ENCODE peak calls at places on chromosome 11, in ten cellular contexts. One of them, this sample, is unnamed.

GRCh38 chr11:34629711-34630110 is 8.8 kb downstream of the EHF start:
- DNase-seq in neural progenitor cell: no peak
- DNase-seq in esophagus squamous epithelium: no peak
- DNase-seq in HCT116: no peak
- DNase-seq in omental fat pad: no peak
- DNase-seq in psoas muscle: no peak
- DNase-seq in heart left ventricle: no peak
- DNase-seq in CD8-positive, alpha-beta T cell: no peak
- DNase-seq in GM10248: no peak
- DNase-seq in cardiac muscle cell: no peak
- DNase-seq in this sample: no peak

GRCh38 chr11:93192163-93192562 is 5.6 kb downstream of the SLC36A4 start:
- DNase-seq in neural progenitor cell: peak
- DNase-seq in esophagus squamous epithelium: no peak
- DNase-seq in HCT116: no peak
- DNase-seq in omental fat pad: no peak
- DNase-seq in psoas muscle: no peak
- DNase-seq in heart left ventricle: no peak
- DNase-seq in CD8-positive, alpha-beta T cell: no peak
- DNase-seq in GM10248: no peak
- DNase-seq in cardiac muscle cell: peak
- DNase-seq in this sample: no peak

GRCh38 chr11:16511109-16511806 is 154.9 kb upstream of the SOX6 start:
- DNase-seq in neural progenitor cell: no peak
- DNase-seq in esophagus squamous epithelium: no peak
- DNase-seq in HCT116: no peak
- DNase-seq in omental fat pad: no peak
- DNase-seq in psoas muscle: no peak
- DNase-seq in heart left ventricle: no peak
- DNase-seq in CD8-positive, alpha-beta T cell: no peak
- DNase-seq in GM10248: no peak
- DNase-seq in cardiac muscle cell: peak
- DNase-seq in this sample: no peak

GRCh38 chr11:69018924-69019323 is 5.9 kb upstream of the MRGPRF start:
- DNase-seq in neural progenitor cell: no peak
- DNase-seq in esophagus squamous epithelium: no peak
- DNase-seq in HCT116: no peak
- DNase-seq in omental fat pad: no peak
- DNase-seq in psoas muscle: no peak
- DNase-seq in heart left ventricle: no peak
- DNase-seq in CD8-positive, alpha-beta T cell: no peak
- DNase-seq in GM10248: no peak
- DNase-seq in cardiac muscle cell: peak
- DNase-seq in this sample: no peak

GRCh38 chr11:11531127-11531526 is 90.7 kb downstream of the GALNT18 start:
- DNase-seq in neural progenitor cell: no peak
- DNase-seq in esophagus squamous epithelium: no peak
- DNase-seq in HCT116: no peak
- DNase-seq in omental fat pad: no peak
- DNase-seq in psoas muscle: no peak
- DNase-seq in heart left ventricle: no peak
- DNase-seq in CD8-positive, alpha-beta T cell: no peak
- DNase-seq in GM10248: no peak
- DNase-seq in cardiac muscle cell: no peak
- DNase-seq in this sample: no peak

GRCh38 chr11:111978028-111978771 is 41.1 kb downstream of the DIXDC1 start:
- DNase-seq in neural progenitor cell: peak
- DNase-seq in esophagus squamous epithelium: no peak
- DNase-seq in HCT116: no peak
- DNase-seq in omental fat pad: no peak
- DNase-seq in psoas muscle: peak
- DNase-seq in heart left ventricle: peak
- DNase-seq in CD8-positive, alpha-beta T cell: no peak
- DNase-seq in GM10248: no peak
- DNase-seq in cardiac muscle cell: peak
- DNase-seq in this sample: peak

GRCh38 chr11:71461696-71462095 is 8.7 kb downstream of the NADSYN1 start:
- DNase-seq in neural progenitor cell: no peak
- DNase-seq in esophagus squamous epithelium: no peak
- DNase-seq in HCT116: no peak
- DNase-seq in omental fat pad: no peak
- DNase-seq in psoas muscle: no peak
- DNase-seq in heart left ventricle: no peak
- DNase-seq in CD8-positive, alpha-beta T cell: no peak
- DNase-seq in GM10248: no peak
- DNase-seq in cardiac muscle cell: no peak
- DNase-seq in this sample: no peak

GRCh38 chr11:1234054-1234720 is 11.3 kb downstream of the MUC5B start:
- DNase-seq in neural progenitor cell: no peak
- DNase-seq in esophagus squamous epithelium: no peak
- DNase-seq in HCT116: no peak
- DNase-seq in omental fat pad: no peak
- DNase-seq in psoas muscle: peak
- DNase-seq in heart left ventricle: peak
- DNase-seq in CD8-positive, alpha-beta T cell: no peak
- DNase-seq in GM10248: no peak
- DNase-seq in cardiac muscle cell: no peak
- DNase-seq in this sample: peak

GRCh38 chr11:78268516-78269410 is 80.0 kb downstream of the USP35 start:
- DNase-seq in neural progenitor cell: no peak
- DNase-seq in esophagus squamous epithelium: no peak
- DNase-seq in HCT116: no peak
- DNase-seq in omental fat pad: no peak
- DNase-seq in psoas muscle: peak
- DNase-seq in heart left ventricle: peak
- DNase-seq in CD8-positive, alpha-beta T cell: no peak
- DNase-seq in GM10248: no peak
- DNase-seq in cardiac muscle cell: peak
- DNase-seq in this sample: no peak

GRCh38 chr11:75142714-75143419 is 8.0 kb upstream of the SLCO2B1 start:
- DNase-seq in neural progenitor cell: no peak
- DNase-seq in esophagus squamous epithelium: no peak
- DNase-seq in HCT116: peak
- DNase-seq in omental fat pad: no peak
- DNase-seq in psoas muscle: peak
- DNase-seq in heart left ventricle: peak
- DNase-seq in CD8-positive, alpha-beta T cell: peak
- DNase-seq in GM10248: peak
- DNase-seq in cardiac muscle cell: peak
- DNase-seq in this sample: no peak

GRCh38 chr11:77104727-77105126 is 2.1 kb downstream of the OMP start:
- DNase-seq in neural progenitor cell: no peak
- DNase-seq in esophagus squamous epithelium: no peak
- DNase-seq in HCT116: no peak
- DNase-seq in omental fat pad: no peak
- DNase-seq in psoas muscle: no peak
- DNase-seq in heart left ventricle: no peak
- DNase-seq in CD8-positive, alpha-beta T cell: no peak
- DNase-seq in GM10248: no peak
- DNase-seq in cardiac muscle cell: peak
- DNase-seq in this sample: no peak

GRCh38 chr11:708511-708910 is 2.5 kb downstream of the EPS8L2 start:
- DNase-seq in neural progenitor cell: no peak
- DNase-seq in esophagus squamous epithelium: no peak
- DNase-seq in HCT116: no peak
- DNase-seq in omental fat pad: no peak
- DNase-seq in psoas muscle: no peak
- DNase-seq in heart left ventricle: no peak
- DNase-seq in CD8-positive, alpha-beta T cell: no peak
- DNase-seq in GM10248: peak
- DNase-seq in cardiac muscle cell: no peak
- DNase-seq in this sample: no peak

GRCh38 chr11:5380740-5381342 is 2.8 kb upstream of the OR51M1 start:
- DNase-seq in neural progenitor cell: peak
- DNase-seq in esophagus squamous epithelium: no peak
- DNase-seq in HCT116: peak
- DNase-seq in omental fat pad: no peak
- DNase-seq in psoas muscle: no peak
- DNase-seq in heart left ventricle: no peak
- DNase-seq in CD8-positive, alpha-beta T cell: peak
- DNase-seq in GM10248: peak
- DNase-seq in cardiac muscle cell: peak
- DNase-seq in this sample: peak

GRCh38 chr11:72005347-72006260 is 6.9 kb downstream of the IL18BP start:
- DNase-seq in neural progenitor cell: no peak
- DNase-seq in esophagus squamous epithelium: no peak
- DNase-seq in HCT116: no peak
- DNase-seq in omental fat pad: peak
- DNase-seq in psoas muscle: no peak
- DNase-seq in heart left ventricle: no peak
- DNase-seq in CD8-positive, alpha-beta T cell: no peak
- DNase-seq in GM10248: no peak
- DNase-seq in cardiac muscle cell: no peak
- DNase-seq in this sample: no peak

GRCh38 chr11:84899740-84900139 is 727.4 kb downstream of the DLG2 start:
- DNase-seq in neural progenitor cell: peak
- DNase-seq in esophagus squamous epithelium: no peak
- DNase-seq in HCT116: peak
- DNase-seq in omental fat pad: no peak
- DNase-seq in psoas muscle: no peak
- DNase-seq in heart left ventricle: no peak
- DNase-seq in CD8-positive, alpha-beta T cell: no peak
- DNase-seq in GM10248: no peak
- DNase-seq in cardiac muscle cell: no peak
- DNase-seq in this sample: no peak
- TF ChIP-seq CTCF in neural progenitor cell: peak
- TF ChIP-seq CTCF in esophagus squamous epithelium: no peak
- TF ChIP-seq CTCF in HCT116: peak
- TF ChIP-seq CTCF in omental fat pad: no peak
- TF ChIP-seq CTCF in psoas muscle: no peak
- TF ChIP-seq CTCF in heart left ventricle: no peak
- TF ChIP-seq CTCF in CD8-positive, alpha-beta T cell: no peak
- TF ChIP-seq CTCF in GM10248: no peak
- TF ChIP-seq CTCF in cardiac muscle cell: no peak
- TF ChIP-seq CTCF in this sample: peak

GRCh38 chr11:28466506-28466905 is 358.3 kb downstream of the METTL15 start:
- DNase-seq in neural progenitor cell: no peak
- DNase-seq in esophagus squamous epithelium: no peak
- DNase-seq in HCT116: no peak
- DNase-seq in omental fat pad: no peak
- DNase-seq in psoas muscle: no peak
- DNase-seq in heart left ventricle: no peak
- DNase-seq in CD8-positive, alpha-beta T cell: no peak
- DNase-seq in GM10248: no peak
- DNase-seq in cardiac muscle cell: no peak
- DNase-seq in this sample: no peak

GRCh38 chr11:28472904-28473303 is 364.7 kb downstream of the METTL15 start:
- DNase-seq in neural progenitor cell: no peak
- DNase-seq in esophagus squamous epithelium: no peak
- DNase-seq in HCT116: no peak
- DNase-seq in omental fat pad: no peak
- DNase-seq in psoas muscle: no peak
- DNase-seq in heart left ventricle: no peak
- DNase-seq in CD8-positive, alpha-beta T cell: no peak
- DNase-seq in GM10248: no peak
- DNase-seq in cardiac muscle cell: no peak
- DNase-seq in this sample: no peak

GRCh38 chr11:28476053-28476452 is 367.9 kb downstream of the METTL15 start:
- DNase-seq in neural progenitor cell: no peak
- DNase-seq in esophagus squamous epithelium: no peak
- DNase-seq in HCT116: no peak
- DNase-seq in omental fat pad: no peak
- DNase-seq in psoas muscle: no peak
- DNase-seq in heart left ventricle: peak
- DNase-seq in CD8-positive, alpha-beta T cell: no peak
- DNase-seq in GM10248: no peak
- DNase-seq in cardiac muscle cell: peak
- DNase-seq in this sample: no peak

GRCh38 chr11:28464252-28464867 is 356.2 kb downstream of the METTL15 start:
- DNase-seq in neural progenitor cell: no peak
- DNase-seq in esophagus squamous epithelium: no peak
- DNase-seq in HCT116: no peak
- DNase-seq in omental fat pad: no peak
- DNase-seq in psoas muscle: no peak
- DNase-seq in heart left ventricle: no peak
- DNase-seq in CD8-positive, alpha-beta T cell: no peak
- DNase-seq in GM10248: no peak
- DNase-seq in cardiac muscle cell: peak
- DNase-seq in this sample: no peak

GRCh38 chr11:28470180-28470579 is 362.0 kb downstream of the METTL15 start:
- DNase-seq in neural progenitor cell: no peak
- DNase-seq in esophagus squamous epithelium: no peak
- DNase-seq in HCT116: no peak
- DNase-seq in omental fat pad: no peak
- DNase-seq in psoas muscle: no peak
- DNase-seq in heart left ventricle: no peak
- DNase-seq in CD8-positive, alpha-beta T cell: no peak
- DNase-seq in GM10248: no peak
- DNase-seq in cardiac muscle cell: no peak
- DNase-seq in this sample: no peak
- TF ChIP-seq CTCF in neural progenitor cell: no peak
- TF ChIP-seq CTCF in esophagus squamous epithelium: no peak
- TF ChIP-seq CTCF in HCT116: peak
- TF ChIP-seq CTCF in omental fat pad: no peak
- TF ChIP-seq CTCF in psoas muscle: no peak
- TF ChIP-seq CTCF in heart left ventricle: no peak
- TF ChIP-seq CTCF in CD8-positive, alpha-beta T cell: no peak
- TF ChIP-seq CTCF in GM10248: no peak
- TF ChIP-seq CTCF in cardiac muscle cell: no peak
- TF ChIP-seq CTCF in this sample: no peak

GRCh38 chr11:47848636-47849155 is 546 bp upstream of the NUP160 start:
- DNase-seq in neural progenitor cell: no peak
- DNase-seq in esophagus squamous epithelium: no peak
- DNase-seq in HCT116: no peak
- DNase-seq in omental fat pad: no peak
- DNase-seq in psoas muscle: no peak
- DNase-seq in heart left ventricle: no peak
- DNase-seq in CD8-positive, alpha-beta T cell: no peak
- DNase-seq in GM10248: peak
- DNase-seq in cardiac muscle cell: no peak
- DNase-seq in this sample: no peak
- TF ChIP-seq CTCF in neural progenitor cell: peak
- TF ChIP-seq CTCF in esophagus squamous epithelium: no peak
- TF ChIP-seq CTCF in HCT116: no peak
- TF ChIP-seq CTCF in omental fat pad: no peak
- TF ChIP-seq CTCF in psoas muscle: no peak
- TF ChIP-seq CTCF in heart left ventricle: no peak
- TF ChIP-seq CTCF in CD8-positive, alpha-beta T cell: no peak
- TF ChIP-seq CTCF in GM10248: peak
- TF ChIP-seq CTCF in cardiac muscle cell: no peak
- TF ChIP-seq CTCF in this sample: no peak

GRCh38 chr11:121154473-121154872 is 53.4 kb downstream of the TECTA start:
- DNase-seq in neural progenitor cell: no peak
- DNase-seq in esophagus squamous epithelium: no peak
- DNase-seq in HCT116: no peak
- DNase-seq in omental fat pad: no peak
- DNase-seq in psoas muscle: no peak
- DNase-seq in heart left ventricle: no peak
- DNase-seq in CD8-positive, alpha-beta T cell: no peak
- DNase-seq in GM10248: no peak
- DNase-seq in cardiac muscle cell: no peak
- DNase-seq in this sample: no peak

GRCh38 chr11:121157756-121158155 is 56.7 kb downstream of the TECTA start:
- DNase-seq in neural progenitor cell: no peak
- DNase-seq in esophagus squamous epithelium: no peak
- DNase-seq in HCT116: no peak
- DNase-seq in omental fat pad: no peak
- DNase-seq in psoas muscle: no peak
- DNase-seq in heart left ventricle: no peak
- DNase-seq in CD8-positive, alpha-beta T cell: no peak
- DNase-seq in GM10248: no peak
- DNase-seq in cardiac muscle cell: no peak
- DNase-seq in this sample: no peak

GRCh38 chr11:121152764-121153163 is 51.7 kb downstream of the TECTA start:
- DNase-seq in neural progenitor cell: no peak
- DNase-seq in esophagus squamous epithelium: no peak
- DNase-seq in HCT116: no peak
- DNase-seq in omental fat pad: no peak
- DNase-seq in psoas muscle: no peak
- DNase-seq in heart left ventricle: no peak
- DNase-seq in CD8-positive, alpha-beta T cell: no peak
- DNase-seq in GM10248: no peak
- DNase-seq in cardiac muscle cell: no peak
- DNase-seq in this sample: no peak

GRCh38 chr11:121153472-121153871 is 52.4 kb downstream of the TECTA start:
- DNase-seq in neural progenitor cell: peak
- DNase-seq in esophagus squamous epithelium: no peak
- DNase-seq in HCT116: no peak
- DNase-seq in omental fat pad: no peak
- DNase-seq in psoas muscle: no peak
- DNase-seq in heart left ventricle: no peak
- DNase-seq in CD8-positive, alpha-beta T cell: no peak
- DNase-seq in GM10248: no peak
- DNase-seq in cardiac muscle cell: no peak
- DNase-seq in this sample: no peak
- TF ChIP-seq CTCF in neural progenitor cell: peak
- TF ChIP-seq CTCF in esophagus squamous epithelium: no peak
- TF ChIP-seq CTCF in HCT116: peak
- TF ChIP-seq CTCF in omental fat pad: no peak
- TF ChIP-seq CTCF in psoas muscle: no peak
- TF ChIP-seq CTCF in heart left ventricle: no peak
- TF ChIP-seq CTCF in CD8-positive, alpha-beta T cell: no peak
- TF ChIP-seq CTCF in GM10248: no peak
- TF ChIP-seq CTCF in cardiac muscle cell: no peak
- TF ChIP-seq CTCF in this sample: no peak

This sample was measured in nephron progenitor cell.